ENCODE peak calls at places on chromosomes 12 and 14, in seven cellular contexts. K, N, I, O, E, Z and T are unnamed samples.

GRCh38 chr14:54366726-54367707 is 29.8 kb upstream of the CDKN3 start:
- DNase-seq in E (peak), Z (peak), O (peak), I (peak), K (peak), N (no peak), T (peak)

GRCh38 chr14:72665259-72665658 is 228.6 kb downstream of the DPF3 start:
- DNase-seq in Z (peak), E (no peak), K (peak), I (no peak), N (no peak), O (no peak), T (no peak)

GRCh38 chr12:23771230-23771949 is 178.1 kb downstream of the SOX5 start:
- DNase-seq in N (peak), I (no peak), E (no peak), Z (peak), K (no peak), O (no peak), T (peak)

GRCh38 chr12:119797090-119797489 is 80.0 kb downstream of the CIT start:
- DNase-seq in N (no peak), K (no peak), I (no peak), Z (no peak), E (no peak), O (no peak), T (no peak)

GRCh38 chr14:101252443-101253214 is 308.7 kb upstream of the DIO3 start:
- DNase-seq in N (no peak), K (no peak), Z (no peak), E (no peak), I (no peak), O (no peak), T (no peak)

GRCh38 chr12:7004287-7004803 is 13.9 kb downstream of the LPCAT3 start:
- DNase-seq in E (no peak), I (no peak), Z (no peak), K (no peak), O (no peak), N (no peak), T (no peak)

GRCh38 chr12:122064780-122065588 is 13.6 kb upstream of the MLXIP start:
- DNase-seq in Z (peak), O (peak), N (no peak), I (no peak), E (no peak), K (peak), T (no peak)

GRCh38 chr12:95208678-95209077 is 8.6 kb downstream of the FGD6 start:
- DNase-seq in Z (no peak), N (no peak), K (no peak), E (no peak), I (no peak), O (no peak), T (no peak)

GRCh38 chr14:54133896-54134295 is 177.3 kb upstream of the BMP4 start:
- DNase-seq in N (no peak), Z (peak), I (no peak), K (no peak), O (no peak), E (no peak), T (no peak)

GRCh38 chr12:59595097-59595496 is 732 bp upstream of the SLC16A7 start:
- DNase-seq in O (no peak), I (no peak), N (no peak), E (no peak), K (no peak), Z (no peak), T (no peak)

GRCh38 chr12:116528067-116528466 is 31.1 kb upstream of the MAP1LC3B2 start:
- DNase-seq in O (no peak), K (peak), I (no peak), Z (peak), N (no peak), E (no peak), T (no peak)

DNA sequence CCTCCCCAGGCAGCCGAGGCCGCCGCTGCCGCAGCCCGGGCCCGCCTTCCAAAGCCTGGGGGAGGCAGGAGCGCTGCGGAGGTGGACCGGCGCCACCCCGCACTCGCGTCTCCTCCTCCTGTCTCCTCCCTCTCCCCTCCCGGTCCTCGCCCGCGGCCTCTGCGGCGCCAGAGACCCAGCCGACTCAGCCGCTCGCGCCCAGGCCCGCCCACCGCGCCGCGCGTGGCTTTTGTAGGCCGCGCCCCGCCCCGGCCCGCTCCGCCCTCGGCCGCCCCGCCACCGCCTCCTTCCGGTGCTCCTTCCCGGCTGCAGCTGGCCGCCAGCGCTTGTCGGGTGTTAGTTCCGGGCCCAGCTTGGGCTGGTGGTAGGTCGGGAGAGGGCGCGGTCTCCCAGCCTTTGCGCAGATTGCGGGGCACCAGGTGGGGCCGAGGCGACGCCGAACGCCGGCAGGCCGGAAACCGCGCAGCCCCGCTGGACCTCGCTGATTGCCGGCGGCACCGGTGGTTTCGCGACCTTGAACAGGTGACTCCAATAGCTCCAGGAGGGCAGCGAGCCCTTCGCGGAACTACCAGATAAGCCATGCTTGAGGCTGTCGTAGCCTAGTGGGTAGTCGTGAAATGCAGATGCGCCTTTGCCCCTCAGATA is at the start of gene CAPRIN2:
- DNase-seq in N (peak), O (peak), E (peak), Z (peak), I (peak), K (peak), T (peak)
- TF ChIP-seq CTCF in N (no peak), O (peak), E (peak), Z (peak), I (no peak), K (peak), T (peak)

GRCh38 chr14:21526672-21527319 is 650 bp upstream of the SALL2 start:
- DNase-seq in E (no peak), I (no peak), N (no peak), K (no peak), Z (no peak), O (peak), T (no peak)
- H3K27ac ChIP-seq in E (no peak), I (no peak), N (no peak), K (no peak), Z (peak), O (peak), T (no peak)

GRCh38 chr12:104456417-104456949 is at the start of gene CHST11:
- DNase-seq in Z (peak), E (no peak), K (peak), N (peak), I (peak), O (peak), T (peak)
- TF ChIP-seq CTCF in Z (peak), E (peak), K (no peak), N (no peak), I (no peak), O (peak), T (peak)

GRCh38 chr12:19779393-19780056 is 340.2 kb downstream of the AEBP2 start:
- DNase-seq in E (no peak), N (no peak), K (no peak), O (no peak), I (no peak), Z (peak), T (no peak)

GRCh38 chr12:19775241-19775640 is 335.9 kb downstream of the AEBP2 start:
- DNase-seq in N (no peak), O (no peak), I (no peak), K (no peak), Z (no peak), E (no peak), T (no peak)

GRCh38 chr12:19778822-19779221 is 339.5 kb downstream of the AEBP2 start:
- DNase-seq in K (no peak), Z (peak), O (no peak), I (no peak), N (no peak), E (no peak), T (no peak)

GRCh38 chr12:19780460-19780859 is 341.2 kb downstream of the AEBP2 start:
- DNase-seq in I (no peak), E (no peak), O (no peak), Z (no peak), N (no peak), K (no peak), T (no peak)

GRCh38 chr12:19778111-19778688 is 338.9 kb downstream of the AEBP2 start:
- DNase-seq in N (no peak), Z (peak), E (no peak), O (no peak), K (no peak), I (no peak), T (no peak)
- H3K27ac ChIP-seq in N (no peak), Z (no peak), E (no peak), O (no peak), K (no peak), I (no peak), T (no peak)

GRCh38 chr14:22835505-22835904 is 880 bp upstream of the MMP14 start:
- DNase-seq in E (no peak), O (no peak), N (no peak), I (no peak), Z (no peak), K (no peak), T (no peak)

GRCh38 chr14:22838631-22839041 is 2.3 kb downstream of the MMP14 start:
- DNase-seq in O (no peak), K (no peak), N (no peak), E (no peak), Z (peak), I (no peak), T (no peak)

GRCh38 chr14:22837059-22837749 is 819 bp downstream of the MMP14 start:
- DNase-seq in K (no peak), O (no peak), I (peak), E (no peak), N (no peak), Z (peak), T (no peak)

GRCh38 chr14:22837750-22838538 is 1.6 kb downstream of the MMP14 start:
- DNase-seq in E (no peak), Z (peak), N (peak), O (no peak), I (no peak), K (no peak), T (no peak)

DNA sequence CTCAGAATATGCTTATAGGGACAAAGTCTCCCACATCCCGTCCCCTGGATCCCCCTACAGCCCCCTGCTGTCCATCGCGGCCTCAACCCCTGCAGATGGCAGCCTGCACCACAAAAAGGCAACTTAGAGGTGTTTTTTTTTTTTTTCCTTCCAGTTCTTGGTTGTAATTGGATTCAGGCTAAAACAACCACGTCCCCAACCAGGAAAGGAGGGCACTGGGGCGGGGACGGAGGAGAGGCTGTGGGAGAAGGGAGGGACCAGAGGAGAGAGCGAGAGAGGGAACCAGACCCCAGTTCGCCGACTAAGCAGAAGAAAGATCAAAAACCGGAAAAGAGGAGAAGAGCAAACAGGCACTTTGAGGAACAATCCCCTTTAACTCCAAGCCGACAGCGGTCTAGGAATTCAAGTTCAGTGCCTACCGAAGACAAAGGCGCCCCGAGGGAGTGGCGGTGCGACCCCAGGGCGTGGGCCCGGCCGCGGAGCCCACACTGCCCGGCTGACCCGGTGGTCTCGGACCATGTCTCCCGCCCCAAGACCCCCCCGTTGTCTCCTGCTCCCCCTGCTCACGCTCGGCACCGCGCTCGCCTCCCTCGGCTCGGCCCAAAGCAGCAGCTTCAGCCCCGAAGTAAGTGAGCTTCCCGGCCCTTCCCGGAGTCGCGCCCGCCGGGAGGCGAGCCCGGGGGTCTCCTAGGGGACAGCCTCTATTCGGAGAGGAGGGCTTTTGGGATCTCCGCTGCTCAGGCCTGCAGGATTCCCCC is at the start of gene MMP14:
- DNase-seq in I (peak), K (no peak), Z (peak), N (peak), O (no peak), E (no peak), T (no peak)
- TF ChIP-seq CTCF in I (no peak), K (no peak), Z (peak), N (no peak), O (peak), E (no peak), T (no peak)

GRCh38 chr14:29668201-29668600 is 259.4 kb downstream of the PRKD1 start:
- DNase-seq in N (no peak), I (no peak), O (no peak), E (no peak), Z (no peak), K (no peak), T (no peak)

GRCh38 chr14:29664515-29664914 is 263.1 kb downstream of the PRKD1 start:
- DNase-seq in I (no peak), O (no peak), N (no peak), K (no peak), Z (no peak), E (no peak), T (no peak)

DNA sequence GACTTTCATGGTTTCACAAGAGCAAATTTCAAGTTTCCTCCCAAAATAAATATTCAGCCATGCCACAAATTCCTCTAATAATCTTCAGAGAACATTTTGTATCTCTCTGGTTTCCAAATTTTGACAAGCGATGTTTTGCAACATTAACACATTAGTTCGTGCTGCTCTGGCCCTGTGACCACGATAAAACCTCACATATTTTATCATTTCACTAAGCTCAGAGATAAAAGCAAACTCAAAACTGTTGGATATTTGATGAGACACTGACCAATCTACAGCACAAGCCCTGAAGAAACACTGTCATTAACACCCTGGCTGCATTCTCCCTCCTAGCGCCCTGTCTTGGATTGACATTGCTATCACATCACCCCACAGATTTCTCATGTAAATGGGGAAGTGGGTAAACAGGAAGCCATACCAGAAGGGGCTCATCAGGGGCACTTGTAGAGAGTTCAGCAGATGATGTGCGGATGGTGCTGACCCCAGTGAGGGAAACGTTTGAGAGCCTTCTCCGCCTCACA is 264.3 kb downstream of the PRKD1 start:
- DNase-seq in N (no peak), K (no peak), Z (peak), I (no peak), E (no peak), O (no peak), T (no peak)
- H3K27ac ChIP-seq in N (peak), K (no peak), Z (no peak), I (no peak), E (no peak), O (no peak), T (no peak)

GRCh38 chr14:63632932-63633514 is 8.6 kb downstream of the WDR89 start:
- DNase-seq in N (no peak), I (no peak), E (no peak), K (peak), O (no peak), Z (peak), T (no peak)
- TF ChIP-seq CTCF in N (no peak), I (no peak), E (peak), K (peak), O (no peak), Z (peak), T (peak)

DNA sequence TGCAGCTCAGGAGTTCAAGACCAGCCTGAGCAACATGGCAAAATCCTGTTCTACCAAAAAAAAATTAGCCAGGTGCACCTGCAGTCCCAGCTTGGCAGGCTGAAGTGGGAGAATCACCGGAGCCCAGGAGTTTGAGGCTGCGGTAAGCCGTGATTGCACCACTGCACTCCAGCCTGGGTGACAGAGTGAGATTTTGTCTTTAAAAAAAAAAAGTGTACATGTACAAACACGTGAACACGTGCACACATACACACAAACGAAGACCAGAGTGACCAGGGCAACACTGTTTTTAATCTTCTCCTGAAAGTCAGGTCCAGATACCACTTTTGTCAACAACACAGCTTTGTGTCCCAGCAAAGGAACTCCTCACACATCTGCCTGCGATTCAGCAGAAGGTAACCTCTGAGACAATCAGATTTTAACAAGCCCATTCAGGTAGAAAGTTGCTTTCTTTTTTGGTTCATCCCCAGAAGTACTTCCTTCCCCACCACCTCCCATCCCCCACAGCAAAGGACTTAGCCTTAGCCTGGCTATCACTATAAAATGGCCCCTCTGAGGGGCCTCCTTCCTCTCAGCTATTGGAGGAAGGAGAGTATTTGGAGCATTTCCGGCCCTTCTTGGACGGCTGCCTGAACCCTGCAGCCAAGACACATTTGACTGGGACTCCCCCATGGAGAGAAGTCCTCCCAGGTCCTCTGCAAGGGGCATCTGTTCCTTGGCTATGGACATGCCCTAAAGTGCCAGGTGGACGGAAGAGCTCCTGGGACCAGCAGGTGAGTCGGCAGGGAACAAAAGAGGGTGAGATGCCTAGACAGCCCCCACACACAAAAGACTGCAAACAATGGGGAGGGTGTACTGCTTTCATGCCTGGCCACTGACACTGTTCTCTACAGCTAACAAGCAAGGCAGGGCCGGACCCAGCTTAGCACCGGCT is 9.8 kb downstream of the CTDSP2 start:
- DNase-seq in K (no peak), Z (peak), E (no peak), I (peak), N (no peak), O (peak), T (peak)
- H3K27ac ChIP-seq in K (no peak), Z (peak), E (peak), I (peak), N (peak), O (peak), T (peak)